ENCODE peak calls at places on chromosomes 2 and 18, in ten cellular contexts. P, M, E, F, V, H, X, Q, T and U are unnamed samples.

GRCh38 chr2:19357383-19358241 is 811 bp downstream of the OSR1 start:
- DNase-seq in E (peak), F (peak), Q (no peak), P (peak), M (peak), X (no peak), H (peak), V (peak), T (no peak), U (no peak)

GRCh38 chr2:216508229-216508628 is 9.6 kb downstream of the RPL37A start:
- DNase-seq in H (no peak), V (no peak), M (no peak), F (no peak), T (no peak), Q (no peak), P (no peak), X (no peak), E (no peak), U (no peak)

GRCh38 chr2:42979416-42979869 is 187.1 kb upstream of the HAAO start:
- DNase-seq in M (no peak), T (no peak), X (no peak), V (no peak), E (no peak), Q (no peak), F (no peak), P (no peak), H (no peak), U (no peak)

GRCh38 chr2:42622943-42623676 is 54.7 kb downstream of the MTA3 start:
- DNase-seq in F (no peak), V (no peak), H (no peak), T (no peak), M (no peak), E (no peak), P (no peak), Q (no peak), X (no peak), U (no peak)

GRCh38 chr2:63755980-63756379 is 85.7 kb upstream of the UGP2 start:
- DNase-seq in H (no peak), T (no peak), Q (no peak), X (no peak), M (no peak), V (no peak), E (peak), P (no peak), F (no peak), U (peak)

GRCh38 chr2:142124706-142125105 is 6.1 kb downstream of the LRP1B start:
- DNase-seq in X (no peak), P (no peak), T (no peak), F (no peak), M (no peak), H (no peak), V (no peak), Q (no peak), E (no peak), U (no peak)

GRCh38 chr2:125386074-125386473 is 1269.9 kb upstream of the GYPC start:
- DNase-seq in Q (no peak), M (no peak), P (no peak), F (no peak), T (no peak), X (no peak), H (no peak), E (no peak), V (no peak), U (no peak)

GRCh38 chr2:62672601-62673000 is 32.9 kb upstream of the EHBP1 start:
- DNase-seq in F (no peak), E (no peak), X (no peak), H (peak), T (no peak), M (peak), P (no peak), Q (no peak), V (no peak), U (peak)

GRCh38 chr2:218960196-218961165 is 1.0 kb downstream of the CDK5R2 start:
- DNase-seq in X (no peak), E (no peak), V (no peak), M (no peak), H (no peak), P (no peak), F (no peak), Q (no peak), T (no peak), U (no peak)

GRCh38 chr2:110978148-110978547 is 142.6 kb upstream of the BCL2L11 start:
- DNase-seq in F (no peak), V (no peak), X (no peak), T (no peak), H (no peak), P (no peak), M (no peak), E (no peak), Q (no peak), U (no peak)

GRCh38 chr2:172977330-172978052 is 98.2 kb upstream of the MAP3K20 start:
- DNase-seq in V (no peak), X (no peak), F (no peak), T (no peak), P (no peak), E (no peak), M (no peak), H (peak), Q (no peak), U (no peak)
- TF ChIP-seq CTCF in V (no peak), X (peak), F (no peak), T (no peak), P (peak), E (no peak), M (no peak), H (no peak), Q (no peak), U (peak)

GRCh38 chr18:45689386-45689785 is 34.6 kb upstream of the SLC14A1 start:
- DNase-seq in V (no peak), Q (no peak), X (no peak), T (no peak), F (no peak), E (no peak), H (no peak), M (no peak), P (no peak), U (no peak)

GRCh38 chr18:45688834-45689233 is 35.1 kb upstream of the SLC14A1 start:
- DNase-seq in X (no peak), P (no peak), T (no peak), M (no peak), H (no peak), F (no peak), E (peak), V (no peak), Q (no peak), U (no peak)

GRCh38 chr18:45688113-45688512 is 35.9 kb upstream of the SLC14A1 start:
- DNase-seq in P (no peak), M (peak), E (no peak), V (no peak), Q (no peak), H (no peak), T (no peak), X (no peak), F (no peak), U (peak)

GRCh38 chr18:45686892-45687611 is 36.9 kb upstream of the SLC14A1 start:
- DNase-seq in V (no peak), M (no peak), Q (peak), P (no peak), F (no peak), H (no peak), E (no peak), T (no peak), X (no peak), U (no peak)

GRCh38 chr18:45687617-45688016 is 36.4 kb upstream of the SLC14A1 start:
- DNase-seq in H (no peak), M (no peak), X (no peak), T (no peak), P (no peak), V (no peak), E (no peak), F (no peak), Q (no peak), U (no peak)
- H3K4me3 ChIP-seq in H (no peak), M (no peak), X (no peak), T (no peak), P (no peak), V (no peak), E (no peak), F (no peak), Q (no peak), U (no peak)

GRCh38 chr2:202278944-202279343 is 13.4 kb downstream of the NOP58 start:
- DNase-seq in Q (no peak), F (no peak), M (peak), T (no peak), E (peak), X (no peak), V (no peak), P (peak), H (peak), U (peak)
- TF ChIP-seq CTCF in Q (peak), F (no peak), M (peak), T (peak), E (peak), X (peak), V (peak), P (peak), H (peak), U (peak)

GRCh38 chr2:150477347-150477746 is 10.1 kb downstream of the RND3 start:
- DNase-seq in T (no peak), X (no peak), H (no peak), P (peak), E (no peak), M (no peak), Q (no peak), V (no peak), F (no peak), U (peak)

GRCh38 chr2:150478206-150478974 is 9.1 kb downstream of the RND3 start:
- DNase-seq in M (no peak), P (peak), H (peak), V (no peak), Q (no peak), T (no peak), E (no peak), F (no peak), X (no peak), U (peak)

GRCh38 chr2:150480971-150481830 is 6.3 kb downstream of the RND3 start:
- DNase-seq in H (no peak), Q (no peak), E (no peak), F (no peak), X (no peak), T (no peak), V (no peak), M (no peak), P (no peak), U (peak)

GRCh38 chr2:150480241-150480640 is 7.2 kb downstream of the RND3 start:
- DNase-seq in Q (no peak), M (no peak), F (no peak), T (no peak), H (no peak), V (no peak), P (peak), E (peak), X (no peak), U (peak)

GRCh38 chr2:150479075-150479915 is 8.2 kb downstream of the RND3 start:
- DNase-seq in Q (no peak), P (peak), M (peak), E (no peak), T (no peak), V (no peak), F (no peak), H (no peak), X (no peak), U (peak)
- H3K4me3 ChIP-seq in Q (peak), P (no peak), M (no peak), E (no peak), T (no peak), V (no peak), F (no peak), H (no peak), X (no peak), U (peak)

GRCh38 chr18:21853020-21853419 is 112.4 kb downstream of the MIB1 start:
- DNase-seq in Q (no peak), F (no peak), M (peak), V (no peak), E (no peak), T (peak), X (no peak), P (no peak), H (peak), U (peak)

GRCh38 chr18:21853972-21854563 is 113.5 kb downstream of the MIB1 start:
- DNase-seq in X (no peak), F (no peak), M (peak), V (no peak), H (no peak), E (peak), P (no peak), T (no peak), Q (no peak), U (peak)

GRCh38 chr18:21855432-21855831 is 114.8 kb downstream of the MIB1 start:
- DNase-seq in H (no peak), F (no peak), M (no peak), Q (no peak), T (no peak), P (no peak), V (no peak), X (no peak), E (no peak), U (no peak)

GRCh38 chr18:21851327-21851961 is 110.9 kb downstream of the MIB1 start:
- DNase-seq in X (no peak), F (no peak), P (peak), H (no peak), T (no peak), Q (no peak), V (no peak), M (peak), E (peak), U (peak)
- TF ChIP-seq CTCF in X (peak), F (peak), P (peak), H (peak), T (peak), Q (no peak), V (peak), M (peak), E (peak), U (peak)

GRCh38 chr2:27284989-27285388 is 2.8 kb downstream of the TRIM54 start:
- DNase-seq in P (no peak), F (no peak), M (no peak), E (no peak), V (no peak), H (no peak), X (no peak), T (no peak), Q (no peak), U (no peak)

GRCh38 chr2:27285481-27285880 is 3.3 kb downstream of the TRIM54 start:
- DNase-seq in H (no peak), Q (no peak), P (no peak), X (no peak), V (no peak), E (no peak), F (no peak), M (no peak), T (no peak), U (no peak)

GRCh38 chr2:27290571-27290970 is 8.3 kb downstream of the TRIM54 start:
- DNase-seq in Q (no peak), M (no peak), P (no peak), H (no peak), F (no peak), E (no peak), X (no peak), T (no peak), V (no peak), U (no peak)

GRCh38 chr2:27291865-27292264 is 9.6 kb downstream of the TRIM54 start:
- DNase-seq in P (peak), T (no peak), E (no peak), H (peak), Q (no peak), M (peak), X (no peak), F (no peak), V (no peak), U (no peak)

GRCh38 chr2:27288610-27289009 is 6.4 kb downstream of the TRIM54 start:
- DNase-seq in X (no peak), V (no peak), F (no peak), H (no peak), Q (no peak), T (no peak), M (no peak), E (no peak), P (no peak), U (no peak)
- H3K4me3 ChIP-seq in X (peak), V (no peak), F (no peak), H (no peak), Q (no peak), T (no peak), M (no peak), E (no peak), P (no peak), U (no peak)

GRCh38 chr18:25451077-25451658 is 99.2 kb upstream of the ZNF521 start:
- DNase-seq in F (no peak), T (no peak), E (no peak), P (no peak), Q (no peak), H (no peak), V (no peak), X (no peak), M (no peak), U (no peak)
- TF ChIP-seq CTCF in F (no peak), T (no peak), E (no peak), P (no peak), Q (no peak), H (no peak), V (no peak), X (no peak), M (no peak), U (no peak)

DNA sequence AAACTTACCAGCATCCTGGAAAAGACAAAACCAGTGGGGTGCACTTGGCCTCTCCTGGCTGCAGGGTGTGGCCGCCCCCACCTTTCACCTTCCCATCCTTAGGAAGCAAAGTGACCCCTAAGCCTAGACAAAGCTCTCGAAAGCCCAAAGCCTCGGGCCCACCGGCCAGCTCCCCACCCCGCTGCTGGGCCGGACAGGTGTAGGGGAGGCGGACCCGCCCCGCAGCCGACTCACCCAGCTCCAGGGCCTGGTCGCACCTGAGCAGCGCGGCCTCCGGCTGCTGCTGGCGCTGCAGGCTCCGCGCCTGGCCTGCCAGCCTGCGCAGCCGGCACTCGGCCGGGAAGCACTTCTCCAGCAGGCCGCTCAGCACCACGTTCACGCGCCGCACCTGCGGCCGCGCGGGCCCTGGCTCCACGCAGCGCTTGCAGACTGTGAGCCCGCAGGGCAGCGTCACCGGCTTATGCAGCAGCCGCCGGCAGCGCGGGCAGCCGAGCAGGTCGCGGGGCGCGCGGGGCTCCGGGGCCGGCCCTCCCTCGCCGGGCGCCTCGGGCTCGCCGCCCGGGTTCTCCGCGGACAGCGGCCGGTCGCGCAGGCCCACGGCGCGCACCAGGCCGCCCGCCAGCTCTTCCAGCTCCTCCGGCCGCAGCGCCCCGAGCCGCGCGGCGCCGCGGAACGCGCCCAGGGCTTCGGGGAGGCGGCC is 970 bp downstream of the LONRF2 start:
- DNase-seq in V (no peak), X (peak), Q (no peak), T (no peak), M (peak), E (peak), F (peak), H (peak), P (peak), U (no peak)
- H3K4me3 ChIP-seq in V (peak), X (peak), Q (peak), T (no peak), M (no peak), E (no peak), F (peak), H (peak), P (peak), U (no peak)

GRCh38 chr18:24795129-24795528 is 334.7 kb downstream of the HRH4 start:
- DNase-seq in X (no peak), P (no peak), Q (no peak), H (no peak), T (no peak), V (no peak), E (no peak), M (no peak), F (no peak), U (no peak)
- TF ChIP-seq CTCF in X (no peak), P (no peak), Q (no peak), H (no peak), T (no peak), V (no peak), E (peak), M (no peak), F (no peak), U (no peak)

DNA sequence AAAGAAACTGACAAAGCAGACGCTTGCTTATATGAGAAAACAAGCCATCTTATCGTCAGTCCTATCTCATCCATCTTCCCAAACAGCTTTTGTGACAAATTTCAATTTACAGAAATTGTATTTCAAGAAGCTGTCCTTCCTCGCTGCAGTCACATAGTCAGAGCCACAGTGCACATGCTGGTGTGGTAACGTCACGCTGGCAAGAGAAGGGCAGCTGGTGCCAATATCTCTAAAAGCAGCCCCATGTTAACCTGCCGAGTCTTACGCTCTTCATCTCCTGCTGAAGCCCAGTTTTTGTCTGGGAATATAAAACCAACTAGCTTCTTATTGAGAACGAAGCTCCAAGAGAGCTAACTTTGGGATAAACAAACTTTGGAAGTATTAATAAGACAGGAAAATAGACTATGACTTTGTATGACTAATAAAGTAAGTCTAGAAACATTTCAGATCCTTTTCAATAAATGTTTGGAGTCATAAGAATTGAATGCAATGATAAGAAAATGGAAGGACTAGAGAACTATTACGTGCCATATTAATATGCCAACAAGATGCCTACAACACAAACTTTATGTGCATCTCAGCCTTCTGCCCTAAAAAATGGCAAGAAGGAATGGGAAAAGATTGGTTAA is 75.0 kb upstream of the TFCP2L1 start:
- DNase-seq in E (no peak), V (no peak), P (no peak), Q (no peak), T (no peak), X (no peak), H (no peak), M (no peak), F (no peak), U (no peak)
- H3K4me3 ChIP-seq in E (no peak), V (no peak), P (no peak), Q (no peak), T (no peak), X (no peak), H (no peak), M (no peak), F (no peak), U (no peak)